ENCODE peak calls at places on chromosomes 11 and 22, in eight cellular contexts. V is heart left ventricle, O is A549, Z is body of pancreas, D is transverse colon, Y is NB4, U is spleen, H is IMR-90. E is an unnamed sample.

GRCh38 chr11:14894657-14895598 is 2.9 kb upstream of the CYP2R1 start:
- DNase-seq in V (peak; percentile 61), O (no peak), Z (peak; percentile 15), D (peak; percentile 38), Y (peak; percentile 97), U (peak; percentile 71), H (peak; percentile 52), E (no peak)

GRCh38 chr22:37123649-37124048 is 14.1 kb upstream of the TMPRSS6 start:
- DNase-seq in V (no peak), O (no peak), Z (no peak), D (no peak), Y (no peak), U (no peak), H (no peak), E (no peak)

GRCh38 chr11:64057890-64058289 is 22.2 kb downstream of the FLRT1 start:
- DNase-seq in V (no peak), O (no peak), Z (no peak), D (no peak), Y (no peak), U (no peak), H (no peak), E (no peak)

GRCh38 chr11:2664886-2665746 is 34.7 kb downstream of the KCNQ1OT1 start:
- DNase-seq in V (no peak), O (no peak), Z (no peak), D (no peak), Y (no peak), U (no peak), H (no peak), E (no peak)

GRCh38 chr22:45318558-45319318 is 9.0 kb downstream of the FAM118A start:
- DNase-seq in V (peak; percentile 23), O (no peak), Z (no peak), D (no peak), Y (peak; percentile 71), U (no peak), H (peak; percentile 70), E (no peak)

GRCh38 chr11:115084191-115084590 is 405.9 kb downstream of the NXPE2 start:
- DNase-seq in V (no peak), O (no peak), Z (no peak), D (no peak), Y (no peak), U (no peak), H (no peak), E (no peak)

GRCh38 chr11:80593981-80594380 is 1153.2 kb upstream of the TENM4 start:
- DNase-seq in V (no peak), O (no peak), Z (no peak), D (peak; percentile 37), Y (peak; percentile 56), U (no peak), H (peak; percentile 44), E (no peak)

GRCh38 chr22:33919591-33920501 is at the start of gene LARGE1:
- DNase-seq in V (peak; percentile 72), O (peak; percentile 11), Z (peak; percentile 72), D (peak; percentile 67), Y (peak; percentile 57), U (peak; percentile 84), H (peak; percentile 20), E (peak; percentile 36)

GRCh38 chr22:20498913-20499312 is 3.3 kb upstream of the KLHL22 start:
- DNase-seq in V (no peak), O (no peak), Z (no peak), D (no peak), Y (no peak), U (no peak), H (no peak), E (no peak)

GRCh38 chr22:28155808-28156207 is 236.8 kb upstream of the PITPNB start:
- DNase-seq in V (no peak), O (no peak), Z (no peak), D (no peak), Y (no peak), U (no peak), H (no peak), E (no peak)

GRCh38 chr22:47266329-47266728 is 503.9 kb downstream of the TBC1D22A start:
- DNase-seq in V (no peak), O (no peak), Z (no peak), D (no peak), Y (no peak), U (no peak), H (no peak), E (no peak)

GRCh38 chr11:64743591-64744543 is at the start of gene RASGRP2:
- DNase-seq in V (peak; percentile 96), O (peak; percentile 75), Z (peak; percentile 65), D (peak; percentile 84), Y (peak; percentile 94), U (peak; percentile 99), H (no peak), E (peak; percentile 77)

GRCh38 chr11:62664405-62665074 is 470 bp downstream of the C11orf98 start:
- DNase-seq in V (peak; percentile 5), O (no peak), Z (peak; percentile 69), D (peak; percentile 74), Y (peak; percentile 80), U (no peak), H (peak; percentile 50), E (no peak)

GRCh38 chr11:23399995-23400394 is 539.7 kb upstream of the CCDC179 start:
- DNase-seq in V (peak; percentile 59), O (no peak), Z (no peak), D (no peak), Y (no peak), U (peak; percentile 65), H (no peak), E (no peak)

GRCh38 chr11:57460756-57461749 is 725 bp downstream of the RTN4RL2 start:
- DNase-seq in V (no peak), O (no peak), Z (peak; percentile 44), D (no peak), Y (no peak), U (peak; percentile 82), H (no peak), E (no peak)

GRCh38 chr22:37169947-37170688 is 17.9 kb downstream of the C1QTNF6 start:
- DNase-seq in V (peak; percentile 34), O (no peak), Z (no peak), D (no peak), Y (no peak), U (peak; percentile 66), H (no peak), E (no peak)

GRCh38 chr11:111851636-111852035 is 19.7 kb downstream of the ALG9 start:
- DNase-seq in V (no peak), O (no peak), Z (no peak), D (no peak), Y (peak; percentile 34), U (no peak), H (peak; percentile 35), E (no peak)

GRCh38 chr11:133938166-133938565 is 18.6 kb downstream of the IGSF9B start:
- DNase-seq in V (peak; percentile 10), O (no peak), Z (no peak), D (no peak), Y (no peak), U (no peak), H (no peak), E (no peak)
- TF ChIP-seq POLR2A in V (no peak), O (no peak), Z (no peak), D (no peak), Y (no peak), U (no peak), H (no peak), E (no peak)

GRCh38 chr11:113494021-113494420 is 18.8 kb upstream of the DRD2 start:
- DNase-seq in V (no peak), O (no peak), Z (no peak), D (no peak), Y (no peak), U (no peak), H (no peak), E (no peak)
- TF ChIP-seq CTCF in V (no peak), O (no peak), Z (no peak), D (no peak), Y (no peak), U (no peak), H (no peak), E (no peak)

GRCh38 chr11:47251751-47252150 is 3.1 kb upstream of the ACP2 start:
- DNase-seq in V (no peak), O (no peak), Z (no peak), D (no peak), Y (no peak), U (no peak), H (no peak), E (no peak)

GRCh38 chr11:47248304-47248663 is 330 bp downstream of the ACP2 start:
- DNase-seq in V (no peak), O (no peak), Z (no peak), D (no peak), Y (no peak), U (no peak), H (peak; percentile 57), E (no peak)

GRCh38 chr11:47249378-47249715 is 733 bp upstream of the ACP2 start:
- DNase-seq in V (no peak), O (no peak), Z (no peak), D (no peak), Y (no peak), U (no peak), H (no peak), E (no peak)

GRCh38 chr11:47247502-47247901 is 1.1 kb downstream of the ACP2 start:
- DNase-seq in V (no peak), O (no peak), Z (no peak), D (no peak), Y (no peak), U (no peak), H (no peak), E (no peak)

DNA sequence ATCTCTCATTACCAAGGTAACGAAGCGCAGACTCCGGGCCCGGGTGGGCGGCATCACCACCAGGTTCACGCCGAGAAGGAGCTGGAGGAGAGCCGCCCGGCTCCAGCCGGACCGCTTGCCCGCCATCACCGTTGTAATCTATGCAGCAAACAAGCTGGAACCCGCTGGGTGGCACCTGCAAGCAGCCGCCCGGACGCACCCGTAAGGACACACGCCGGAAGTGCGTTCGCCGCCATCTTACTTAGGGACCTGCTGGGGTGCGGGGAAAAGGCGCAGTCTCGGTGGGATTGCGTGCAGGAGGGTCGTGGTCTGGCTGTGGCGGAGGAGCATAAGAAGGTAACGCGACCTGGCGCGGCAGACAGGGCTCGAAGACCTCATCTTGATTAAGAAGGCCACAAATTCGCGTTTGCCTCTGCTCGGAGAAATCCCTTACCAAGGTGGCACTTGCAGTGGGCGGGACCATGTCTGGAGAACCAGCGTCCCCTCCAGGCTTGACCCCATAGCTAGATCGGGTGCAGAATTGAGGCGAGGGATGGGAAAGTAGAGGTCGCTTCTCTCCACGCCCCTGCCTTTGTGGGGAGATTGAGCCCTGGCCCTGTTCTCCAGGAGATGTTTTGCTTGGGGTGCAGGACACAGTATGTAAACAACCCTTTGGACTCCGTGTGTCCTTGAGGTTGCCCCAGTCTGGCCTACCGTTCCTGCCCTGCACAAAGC is at the start of gene ACP2:
- DNase-seq in V (peak; percentile 94), O (peak; percentile 81), Z (peak; percentile 94), D (peak; percentile 91), Y (peak; percentile 92), U (peak; percentile 97), H (peak; percentile 87), E (peak; percentile 84)
- TF ChIP-seq POLR2A in V (no peak), O (peak; percentile 83), Z (peak; percentile 51), D (peak; percentile 72), Y (peak; percentile 84), U (no peak), H (peak; percentile 70), E (peak; percentile 50)

DNA sequence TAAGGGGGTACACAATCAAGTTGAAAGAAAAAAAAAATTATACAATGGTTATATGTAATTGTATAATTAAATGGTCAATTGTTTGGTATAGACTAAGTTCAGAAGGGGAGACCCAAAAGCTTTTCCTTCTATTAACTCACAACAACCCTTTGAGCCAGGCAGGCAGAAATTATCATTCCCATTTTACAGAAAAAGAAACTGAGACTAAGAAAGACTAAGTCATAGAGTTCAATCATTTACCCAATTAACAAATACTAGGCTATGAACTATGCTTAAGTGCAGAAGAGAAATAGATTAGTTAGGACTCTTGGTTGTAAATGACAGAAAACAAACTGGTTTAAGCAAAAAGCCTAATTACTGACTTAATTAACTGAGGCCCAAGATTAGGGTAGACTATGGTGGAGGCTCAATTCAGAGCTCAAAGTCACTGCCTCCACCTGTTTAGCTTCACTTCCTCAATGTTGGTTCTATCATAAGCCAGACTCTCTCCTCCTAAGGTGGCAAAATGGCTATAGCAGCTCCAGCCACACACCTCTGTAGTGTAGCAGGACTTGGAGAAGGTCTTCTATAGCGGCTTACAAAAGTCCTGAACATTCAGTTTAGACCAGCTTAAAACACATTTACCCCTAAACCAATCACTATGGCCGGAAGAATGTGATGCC is 34.2 kb downstream of the FAM168A start:
- DNase-seq in V (no peak), O (no peak), Z (no peak), D (no peak), Y (no peak), U (no peak), H (no peak), E (no peak)
- TF ChIP-seq CTCF in V (no peak), O (no peak), Z (no peak), D (no peak), Y (no peak), U (no peak), H (no peak), E (no peak)

E was measured in uterus.